ENCODE peak calls at places on chromosomes 16 and 17, in ten cellular contexts. S is astrocyte, U is GM23338, D is OCI-LY7, K is mammary epithelial cell, G is neuronal stem cell, C is mesenchymal stem cell, A is H1, N is K562, Y is fibroblast of lung. F is an unnamed sample.

GRCh38 chr17:64787255-64787920 is 125.3 kb upstream of the SMURF2 start:
- DNase-seq in G (no peak), N (no peak), K (no peak), C (no peak), U (no peak), A (no peak), D (no peak), Y (no peak), S (no peak), F (no peak)

GRCh38 chr16:56583351-56583910 is 5.9 kb upstream of the MT3 start:
- DNase-seq in Y (no peak), C (no peak), G (no peak), S (no peak), A (no peak), U (no peak), N (no peak), D (no peak), K (no peak), F (no peak)

GRCh38 chr17:73782231-73782630 is 138.0 kb upstream of the SDK2 start:
- DNase-seq in A (no peak), G (no peak), K (no peak), U (no peak), D (no peak), C (no peak), S (no peak), N (no peak), Y (no peak), F (no peak)

GRCh38 chr17:42754782-42755181 is 6.2 kb upstream of the RAMP2 start:
- DNase-seq in C (no peak), Y (peak), S (peak), U (no peak), G (no peak), N (no peak), K (peak), A (no peak), D (no peak), F (no peak)

GRCh38 chr17:5951912-5952311 is 118.3 kb upstream of the WSCD1 start:
- DNase-seq in C (no peak), D (no peak), A (no peak), Y (no peak), S (no peak), U (no peak), G (no peak), N (no peak), K (no peak), F (no peak)

GRCh38 chr17:38751144-38751802 is 1.3 kb upstream of the PSMB3 start:
- DNase-seq in S (no peak), Y (no peak), D (no peak), A (no peak), C (no peak), G (peak), N (no peak), U (no peak), K (peak), F (peak)

GRCh38 chr17:77479817-77480508 is 339.2 kb downstream of the SEC14L1 start:
- DNase-seq in A (no peak), K (no peak), N (no peak), D (peak), U (peak), G (no peak), S (no peak), C (peak), Y (peak), F (peak)

GRCh38 chr17:77616243-77616731 is 342.2 kb upstream of the TNRC6C start:
- DNase-seq in A (no peak), D (no peak), Y (no peak), U (no peak), C (no peak), K (peak), S (peak), N (no peak), G (no peak), F (no peak)

GRCh38 chr17:8143581-8144400 is 8.4 kb downstream of the PER1 start:
- DNase-seq in U (no peak), A (no peak), K (no peak), C (no peak), S (no peak), Y (no peak), G (no peak), N (no peak), D (no peak), F (no peak)

GRCh38 chr17:80987941-80988461 is 3.6 kb upstream of the CHMP6 start:
- DNase-seq in A (no peak), G (no peak), C (no peak), Y (no peak), S (no peak), U (no peak), D (no peak), N (no peak), K (no peak), F (no peak)

GRCh38 chr17:46818929-46819859 is 702 bp upstream of the WNT3 start:
- DNase-seq in Y (no peak), C (peak), A (no peak), N (peak), D (no peak), S (no peak), U (peak), G (peak), K (no peak), F (no peak)

GRCh38 chr17:55177159-55177913 is 87.4 kb upstream of the HLF start:
- DNase-seq in U (peak), S (no peak), N (no peak), G (no peak), Y (no peak), C (no peak), K (no peak), D (peak), A (no peak), F (no peak)

GRCh38 chr17:50882851-50883250 is 16.7 kb upstream of the TOB1 start:
- DNase-seq in C (peak), K (peak), G (no peak), N (no peak), D (no peak), Y (peak), S (peak), A (no peak), U (no peak), F (no peak)

GRCh38 chr16:13332713-13333255 is 431.4 kb downstream of the SHISA9 start:
- DNase-seq in S (no peak), C (no peak), N (no peak), A (no peak), U (peak), G (no peak), K (no peak), D (no peak), Y (no peak), F (no peak)

GRCh38 chr17:17235212-17236174 is 1.5 kb downstream of the FLCN start:
- DNase-seq in U (no peak), D (no peak), S (peak), C (peak), G (no peak), K (peak), Y (peak), N (no peak), A (no peak), F (no peak)

GRCh38 chr16:14464796-14465195 is 165.3 kb downstream of the PARN start:
- DNase-seq in S (no peak), A (no peak), C (no peak), D (no peak), K (no peak), N (no peak), G (no peak), Y (no peak), U (no peak), F (no peak)

GRCh38 chr17:75914643-75915265 is 10.1 kb upstream of the MRPL38 start:
- DNase-seq in S (no peak), N (peak), U (peak), Y (no peak), K (no peak), G (no peak), C (no peak), D (no peak), A (no peak), F (no peak)

GRCh38 chr16:22123146-22123545 is 30.8 kb downstream of the VWA3A start:
- DNase-seq in U (peak), D (no peak), Y (no peak), A (no peak), N (no peak), G (no peak), S (no peak), C (no peak), K (no peak), F (no peak)

GRCh38 chr16:10616744-10617640 is 36.6 kb upstream of the EMP2 start:
- DNase-seq in C (no peak), D (no peak), U (peak), S (peak), Y (peak), A (no peak), N (peak), K (peak), G (no peak), F (no peak)

GRCh38 chr17:60909405-60909804 is 231.8 kb downstream of the BCAS3 start:
- DNase-seq in A (no peak), U (no peak), N (no peak), G (no peak), C (no peak), K (no peak), D (no peak), Y (no peak), S (no peak), F (no peak)

GRCh38 chr16:86029131-86029741 is 130.3 kb downstream of the IRF8 start:
- DNase-seq in U (peak), Y (peak), A (no peak), D (no peak), S (peak), C (peak), N (no peak), K (no peak), G (no peak), F (no peak)

GRCh38 chr17:73210002-73210678 is 17.3 kb downstream of the COG1 start:
- DNase-seq in D (no peak), N (peak), C (peak), A (no peak), G (no peak), Y (no peak), U (no peak), K (no peak), S (no peak), F (no peak)

GRCh38 chr16:4010225-4011158 is 105.8 kb downstream of the ADCY9 start:
- DNase-seq in G (no peak), C (no peak), S (no peak), A (no peak), D (no peak), U (no peak), N (no peak), Y (no peak), K (no peak), F (no peak)

GRCh38 chr17:79664925-79665738 is 54.3 kb upstream of the RBFOX3 start:
- DNase-seq in Y (peak), S (no peak), A (no peak), G (no peak), N (no peak), C (no peak), K (peak), D (no peak), U (peak), F (no peak)

GRCh38 chr17:21285164-21286065 is 904 bp downstream of the MAP2K3 start:
- DNase-seq in A (no peak), Y (peak), G (no peak), N (no peak), S (peak), K (peak), D (peak), U (no peak), C (peak), F (no peak)

GRCh38 chr16:88630433-88630832 is 7.9 kb upstream of the IL17C start:
- DNase-seq in D (no peak), Y (no peak), S (no peak), C (no peak), K (no peak), U (no peak), A (no peak), N (no peak), G (no peak), F (no peak)

GRCh38 chr17:13601317-13601775 is 383 bp downstream of the HS3ST3A1 start:
- DNase-seq in C (peak), K (no peak), A (no peak), Y (peak), N (no peak), S (no peak), D (no peak), G (no peak), U (peak), F (no peak)

GRCh38 chr17:7916383-7916677 is 241 bp upstream of the RNF227 start:
- DNase-seq in G (no peak), D (no peak), C (no peak), K (no peak), U (no peak), S (no peak), N (no peak), Y (no peak), A (no peak), F (no peak)

GRCh38 chr16:12436201-12436657 is 367.5 kb downstream of the CPPED1 start:
- DNase-seq in K (no peak), D (no peak), S (no peak), N (no peak), A (peak), U (peak), Y (no peak), C (no peak), G (peak), F (no peak)

GRCh38 chr17:40778466-40778865 is 3.9 kb downstream of the KRT27 start:
- DNase-seq in U (no peak), D (no peak), N (no peak), Y (no peak), G (no peak), K (peak), S (no peak), C (no peak), A (no peak), F (no peak)

GRCh38 chr17:40779181-40779909 is 3.0 kb downstream of the KRT27 start:
- DNase-seq in N (no peak), S (no peak), A (no peak), U (peak), K (no peak), C (no peak), Y (no peak), G (no peak), D (no peak), F (no peak)

GRCh38 chr17:40777459-40777858 is 4.9 kb downstream of the KRT27 start:
- DNase-seq in A (no peak), Y (no peak), S (no peak), C (no peak), U (no peak), D (no peak), K (no peak), G (no peak), N (no peak), F (no peak)

GRCh38 chr17:40775945-40776344 is 3.9 kb upstream of the KRT26 start:
- DNase-seq in S (no peak), D (no peak), N (no peak), Y (no peak), G (no peak), K (no peak), U (no peak), A (no peak), C (no peak), F (no peak)

DNA sequence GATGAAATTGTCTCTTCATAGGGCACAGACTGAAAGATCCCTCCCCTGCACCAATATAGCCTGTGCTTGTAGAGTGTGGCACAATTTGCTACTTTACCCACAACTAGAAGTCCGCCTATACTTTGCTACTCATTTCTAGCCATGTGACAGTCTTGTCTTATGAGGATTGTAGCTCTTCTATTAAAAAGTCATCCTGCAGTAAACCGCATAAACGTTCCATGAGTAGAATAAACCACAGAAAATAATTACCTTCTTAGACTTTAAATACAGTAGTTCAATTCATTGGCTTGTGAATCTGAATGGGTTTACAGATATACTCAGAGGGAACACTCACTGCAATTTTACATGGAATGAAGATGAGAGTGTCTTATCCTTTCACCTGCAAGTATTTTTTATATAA is 4.4 kb downstream of the KRT27 start:
- DNase-seq in Y (no peak), K (no peak), S (no peak), N (no peak), C (no peak), D (no peak), G (no peak), A (no peak), U (no peak), F (no peak)
- H3K4me3 ChIP-seq in Y (no peak), K (no peak), S (no peak), N (no peak), C (no peak), D (no peak), G (no peak), A (no peak), U (no peak), F (no peak)

DNA sequence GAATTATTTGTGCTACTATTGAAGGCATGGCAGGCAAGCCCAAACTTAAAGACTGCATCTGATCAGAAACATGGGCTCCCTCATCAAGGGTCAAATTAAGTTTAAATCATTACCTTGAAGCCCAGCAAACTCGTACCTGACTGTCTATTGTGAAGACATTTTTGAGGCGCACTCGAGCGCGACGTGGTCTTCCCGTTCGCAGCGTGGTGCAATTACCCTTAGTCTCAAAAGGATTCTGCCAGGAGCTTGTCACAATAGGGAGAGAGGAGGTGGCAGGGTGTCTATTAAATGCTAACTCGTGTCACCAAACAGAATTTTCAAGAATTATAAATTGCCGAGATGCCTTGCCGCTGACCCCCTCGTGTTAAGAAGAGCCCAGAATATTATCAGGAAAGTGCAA is 110.5 kb downstream of the ZNF423 start:
- DNase-seq in Y (no peak), G (no peak), D (no peak), C (no peak), U (no peak), N (no peak), A (no peak), K (no peak), S (no peak), F (no peak)
- H3K4me2 ChIP-seq in Y (no peak), G (no peak), D (no peak), C (no peak), U (no peak), N (no peak), A (no peak), K (no peak), S (no peak), F (no peak)

GRCh38 chr16:75107505-75107904 is 9.1 kb downstream of the LDHD start:
- DNase-seq in A (no peak), Y (no peak), G (no peak), K (no peak), S (no peak), N (no peak), U (no peak), C (no peak), D (no peak), F (no peak)
- H3K4me3 ChIP-seq in A (no peak), Y (no peak), G (no peak), K (no peak), S (no peak), N (no peak), U (no peak), C (no peak), D (no peak), F (no peak)

DNA sequence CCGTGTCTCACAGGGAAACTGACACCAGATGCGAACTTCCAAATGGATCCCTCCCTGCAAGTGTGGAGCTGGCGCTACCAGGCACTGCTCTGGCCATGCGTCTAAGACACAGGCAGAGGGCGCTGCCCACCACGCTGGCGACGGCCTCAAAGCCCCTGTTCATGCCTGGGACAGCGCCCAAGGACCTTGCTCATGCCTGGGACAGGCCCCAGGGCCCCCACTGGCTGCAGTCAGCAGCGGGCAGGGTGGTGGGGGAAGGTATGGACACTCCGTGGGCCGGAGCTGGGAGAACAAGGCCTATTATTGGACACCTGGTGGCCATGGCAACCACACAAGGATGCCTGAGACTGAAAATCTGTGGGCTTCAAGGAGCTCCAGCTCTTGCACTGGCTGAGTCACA is 8.8 kb downstream of the ZG16B start:
- DNase-seq in Y (peak), C (peak), D (peak), U (peak), A (peak), K (peak), G (peak), S (peak), N (peak), F (peak)
- H3K4me2 ChIP-seq in Y (no peak), C (no peak), D (no peak), U (peak), A (no peak), K (no peak), G (no peak), S (no peak), N (no peak), F (no peak)